ENCODE peak calls at places on chromosomes 13 and 19, in six cellular contexts. M is NCI-H226, G is HuH-7.5, Y is progenitor cell of endocrine pancreas, R is substantia nigra, F is epithelial cell of esophagus. Z is an unnamed sample.

GRCh38 chr13:109904218-109904617 is 117.8 kb upstream of the IRS2 start:
- DNase-seq in R (no peak), G (no peak), M (peak), Y (no peak), F (peak), Z (no peak)

GRCh38 chr13:48532146-48532472 is 771 bp downstream of the RCBTB2 start:
- DNase-seq in F (peak), Y (no peak), R (no peak), G (no peak), M (no peak), Z (no peak)

GRCh38 chr13:25249001-25249543 is 38.2 kb downstream of the MTMR6 start:
- DNase-seq in G (peak), F (peak), R (peak), M (no peak), Y (no peak), Z (peak)

GRCh38 chr13:20772401-20773131 is 1.2 kb downstream of the EEF1AKMT1 start:
- DNase-seq in G (no peak), Y (no peak), R (no peak), M (no peak), F (no peak), Z (no peak)

GRCh38 chr19:27828781-27829275 is 1384.1 kb downstream of the UQCRFS1 start:
- DNase-seq in Y (no peak), G (no peak), R (no peak), F (no peak), M (no peak), Z (no peak)

GRCh38 chr13:75705395-75705794 is 69.3 kb downstream of the LMO7 start:
- DNase-seq in M (peak), F (peak), G (no peak), R (no peak), Y (no peak), Z (no peak)

GRCh38 chr19:12703056-12703455 is 6.6 kb upstream of the FBXW9 start:
- DNase-seq in Y (no peak), M (peak), G (peak), F (no peak), R (no peak), Z (no peak)

GRCh38 chr19:2084993-2085720 is 11.0 kb downstream of the MOB3A start:
- DNase-seq in F (peak), R (no peak), M (no peak), G (no peak), Y (no peak), Z (peak)

GRCh38 chr19:13872695-13873389 is 4.1 kb upstream of the NANOS3 start:
- DNase-seq in G (peak), R (no peak), F (no peak), Y (no peak), M (no peak), Z (no peak)

GRCh38 chr13:67023088-67023893 is 206.8 kb downstream of the PCDH9 start:
- DNase-seq in M (peak), F (peak), Y (no peak), G (no peak), R (no peak), Z (no peak)

GRCh38 chr13:80814541-80814940 is 473.6 kb upstream of the SPRY2 start:
- DNase-seq in M (peak), F (no peak), Y (no peak), R (no peak), G (no peak), Z (no peak)

GRCh38 chr13:72508392-72508791 is 219.0 kb downstream of the MZT1 start:
- DNase-seq in M (no peak), R (no peak), G (no peak), F (no peak), Y (no peak), Z (no peak)

GRCh38 chr19:784541-784940 is 12.7 kb upstream of the PTBP1 start:
- DNase-seq in R (no peak), Y (no peak), G (no peak), M (no peak), F (no peak), Z (no peak)

GRCh38 chr19:18833849-18834643 is 2.3 kb downstream of the UPF1 start:
- DNase-seq in F (peak), Y (no peak), M (no peak), G (peak), R (no peak), Z (no peak)

GRCh38 chr13:113645329-113645728 is 12.7 kb downstream of the ATP4B start:
- DNase-seq in G (no peak), M (no peak), Y (no peak), R (no peak), F (no peak), Z (no peak)

GRCh38 chr19:6260912-6261636 is 18.7 kb downstream of the MLLT1 start:
- DNase-seq in R (peak), F (peak), Y (no peak), G (peak), M (no peak), Z (no peak)

GRCh38 chr19:34310494-34310981 is 54.5 kb upstream of the GPI start:
- DNase-seq in R (no peak), M (no peak), Y (no peak), G (no peak), F (no peak), Z (no peak)

GRCh38 chr13:81639984-81640582 is 1299.2 kb upstream of the SPRY2 start:
- DNase-seq in M (no peak), R (no peak), F (peak), G (no peak), Y (no peak), Z (no peak)

GRCh38 chr13:98327326-98328314 is 150.6 kb upstream of the RNF113B start:
- DNase-seq in M (peak), R (no peak), G (no peak), Y (no peak), F (no peak), Z (no peak)

GRCh38 chr19:16160445-16160942 is 12.8 kb downstream of the CIB3 start:
- DNase-seq in Y (no peak), G (no peak), M (no peak), R (no peak), F (no peak), Z (no peak)

GRCh38 chr19:47315125-47315821 is 5.6 kb downstream of the C5AR1 start:
- DNase-seq in G (peak), Y (no peak), M (peak), F (peak), R (peak), Z (peak)

GRCh38 chr13:78602561-78603239 is 652 bp downstream of the POU4F1 start:
- DNase-seq in R (no peak), M (no peak), Y (no peak), G (no peak), F (no peak), Z (no peak)

GRCh38 chr19:55585658-55586339 is 5.2 kb upstream of the ZNF579 start:
- DNase-seq in R (peak), Y (peak), F (peak), G (peak), M (peak), Z (peak)

GRCh38 chr13:49421391-49421790 is 22.5 kb downstream of the CAB39L start:
- DNase-seq in G (peak), R (no peak), M (no peak), F (peak), Y (no peak), Z (no peak)

GRCh38 chr19:47725759-47726401 is 12.7 kb downstream of the EHD2 start:
- DNase-seq in Y (no peak), G (no peak), F (peak), R (no peak), M (peak), Z (no peak)

Z was measured in dorsolateral prefrontal cortex.